ENCODE peak calls at places on chromosomes 11 and 22, in six cellular contexts. One of them, this sample, is unnamed.

GRCh38 chr11:106160494-106160893 is 83.0 kb downstream of the AASDHPPT start:
- DNase-seq in heart right ventricle: no peak
- DNase-seq in lower lobe of right lung: no peak
- DNase-seq in SJSA1: no peak
- DNase-seq in endodermal cell: no peak
- DNase-seq in brain microvascular endothelial cell: no peak
- DNase-seq in this sample: no peak

GRCh38 chr11:117238221-117238620 is 5.8 kb downstream of the RNF214 start:
- DNase-seq in heart right ventricle: no peak
- DNase-seq in lower lobe of right lung: no peak
- DNase-seq in SJSA1: no peak
- DNase-seq in endodermal cell: no peak
- DNase-seq in brain microvascular endothelial cell: no peak
- DNase-seq in this sample: no peak

GRCh38 chr11:14537134-14537599 is 17.0 kb upstream of the PSMA1 start:
- DNase-seq in heart right ventricle: no peak
- DNase-seq in lower lobe of right lung: no peak
- DNase-seq in SJSA1: no peak
- DNase-seq in endodermal cell: peak
- DNase-seq in brain microvascular endothelial cell: peak
- DNase-seq in this sample: no peak

GRCh38 chr11:75639752-75640151 is 29.1 kb downstream of the MAP6 start:
- DNase-seq in heart right ventricle: peak
- DNase-seq in lower lobe of right lung: peak
- DNase-seq in SJSA1: no peak
- DNase-seq in endodermal cell: no peak
- DNase-seq in brain microvascular endothelial cell: peak
- DNase-seq in this sample: no peak

GRCh38 chr11:61377461-61378160 is 14.8 kb upstream of the TMEM216 start:
- DNase-seq in heart right ventricle: no peak
- DNase-seq in lower lobe of right lung: no peak
- DNase-seq in SJSA1: no peak
- DNase-seq in endodermal cell: no peak
- DNase-seq in brain microvascular endothelial cell: peak
- DNase-seq in this sample: no peak

GRCh38 chr11:64232182-64233018 is 2.0 kb upstream of the VEGFB start:
- DNase-seq in heart right ventricle: no peak
- DNase-seq in lower lobe of right lung: no peak
- DNase-seq in SJSA1: no peak
- DNase-seq in endodermal cell: no peak
- DNase-seq in brain microvascular endothelial cell: no peak
- DNase-seq in this sample: no peak

GRCh38 chr11:12248330-12248729 is 129.0 kb upstream of the PARVA start:
- DNase-seq in heart right ventricle: peak
- DNase-seq in lower lobe of right lung: peak
- DNase-seq in SJSA1: no peak
- DNase-seq in endodermal cell: peak
- DNase-seq in brain microvascular endothelial cell: no peak
- DNase-seq in this sample: peak

GRCh38 chr11:19316434-19316833 is 75.7 kb upstream of the E2F8 start:
- DNase-seq in heart right ventricle: peak
- DNase-seq in lower lobe of right lung: no peak
- DNase-seq in SJSA1: no peak
- DNase-seq in endodermal cell: no peak
- DNase-seq in brain microvascular endothelial cell: no peak
- DNase-seq in this sample: no peak

GRCh38 chr11:119092880-119093665 is 8.4 kb downstream of the HMBS start:
- DNase-seq in heart right ventricle: no peak
- DNase-seq in lower lobe of right lung: no peak
- DNase-seq in SJSA1: no peak
- DNase-seq in endodermal cell: no peak
- DNase-seq in brain microvascular endothelial cell: no peak
- DNase-seq in this sample: no peak

GRCh38 chr11:65391007-65391406 is 4.6 kb downstream of the FRMD8 start:
- DNase-seq in heart right ventricle: peak
- DNase-seq in lower lobe of right lung: no peak
- DNase-seq in SJSA1: peak
- DNase-seq in endodermal cell: peak
- DNase-seq in brain microvascular endothelial cell: no peak
- DNase-seq in this sample: no peak

GRCh38 chr11:69381681-69382130 is 87.8 kb downstream of the MYEOV start:
- DNase-seq in heart right ventricle: no peak
- DNase-seq in lower lobe of right lung: no peak
- DNase-seq in SJSA1: no peak
- DNase-seq in endodermal cell: no peak
- DNase-seq in brain microvascular endothelial cell: no peak
- DNase-seq in this sample: no peak

DNA sequence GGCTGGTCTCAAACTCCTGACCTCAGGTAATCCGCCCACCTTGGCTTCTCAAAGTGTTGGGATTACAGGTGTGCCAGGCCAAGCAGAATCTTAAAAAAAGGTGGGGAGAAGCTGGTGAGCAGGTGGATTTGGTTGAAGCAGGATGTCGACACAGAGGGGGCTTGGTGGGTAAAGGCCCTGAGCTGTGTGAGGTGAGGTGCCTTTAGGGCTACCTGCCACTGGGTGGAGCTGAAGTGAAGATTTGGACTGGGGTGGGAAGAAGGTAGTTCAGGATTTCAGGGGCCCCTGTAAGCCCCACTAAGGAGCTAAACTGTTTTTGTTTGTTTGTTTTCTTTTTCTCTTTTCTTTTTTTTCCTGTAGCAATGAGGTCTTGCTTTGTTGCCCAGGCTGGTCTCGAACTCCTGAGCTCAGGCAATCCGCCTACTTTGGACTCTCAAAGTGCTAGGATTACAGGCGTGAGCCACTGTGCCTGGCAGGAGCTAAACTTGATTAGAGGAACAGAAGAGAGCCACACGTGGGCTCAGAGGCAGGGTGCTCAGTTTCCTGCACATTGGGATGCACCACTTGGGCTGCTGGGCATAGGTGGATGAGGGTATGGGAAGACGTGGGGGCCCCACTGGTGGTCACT is 6.0 kb downstream of the P2RX6 start:
- DNase-seq in heart right ventricle: no peak
- DNase-seq in lower lobe of right lung: no peak
- DNase-seq in SJSA1: no peak
- DNase-seq in endodermal cell: peak
- DNase-seq in brain microvascular endothelial cell: no peak
- DNase-seq in this sample: no peak
- H3K27ac ChIP-seq in heart right ventricle: no peak
- H3K27ac ChIP-seq in lower lobe of right lung: no peak
- H3K27ac ChIP-seq in SJSA1: no peak
- H3K27ac ChIP-seq in endodermal cell: no peak
- H3K27ac ChIP-seq in brain microvascular endothelial cell: no peak
- H3K27ac ChIP-seq in this sample: no peak

GRCh38 chr22:46102752-46103151 is 47.6 kb upstream of the PPARA start:
- DNase-seq in heart right ventricle: no peak
- DNase-seq in lower lobe of right lung: no peak
- DNase-seq in SJSA1: no peak
- DNase-seq in endodermal cell: peak
- DNase-seq in brain microvascular endothelial cell: no peak
- DNase-seq in this sample: no peak
- H3K27ac ChIP-seq in heart right ventricle: peak
- H3K27ac ChIP-seq in lower lobe of right lung: peak
- H3K27ac ChIP-seq in SJSA1: no peak
- H3K27ac ChIP-seq in endodermal cell: no peak
- H3K27ac ChIP-seq in brain microvascular endothelial cell: no peak
- H3K27ac ChIP-seq in this sample: peak

GRCh38 chr22:31532060-31532459 is 35.7 kb downstream of the SFI1 start:
- DNase-seq in heart right ventricle: no peak
- DNase-seq in lower lobe of right lung: no peak
- DNase-seq in SJSA1: no peak
- DNase-seq in endodermal cell: peak
- DNase-seq in brain microvascular endothelial cell: no peak
- DNase-seq in this sample: no peak
- H3K27ac ChIP-seq in heart right ventricle: no peak
- H3K27ac ChIP-seq in lower lobe of right lung: no peak
- H3K27ac ChIP-seq in SJSA1: no peak
- H3K27ac ChIP-seq in endodermal cell: no peak
- H3K27ac ChIP-seq in brain microvascular endothelial cell: no peak
- H3K27ac ChIP-seq in this sample: no peak

GRCh38 chr22:29226246-29226981 is 20.7 kb downstream of the EMID1 start:
- DNase-seq in heart right ventricle: no peak
- DNase-seq in lower lobe of right lung: no peak
- DNase-seq in SJSA1: no peak
- DNase-seq in endodermal cell: no peak
- DNase-seq in brain microvascular endothelial cell: no peak
- DNase-seq in this sample: no peak
- H3K27ac ChIP-seq in heart right ventricle: peak
- H3K27ac ChIP-seq in lower lobe of right lung: peak
- H3K27ac ChIP-seq in SJSA1: no peak
- H3K27ac ChIP-seq in endodermal cell: no peak
- H3K27ac ChIP-seq in brain microvascular endothelial cell: no peak
- H3K27ac ChIP-seq in this sample: no peak

DNA sequence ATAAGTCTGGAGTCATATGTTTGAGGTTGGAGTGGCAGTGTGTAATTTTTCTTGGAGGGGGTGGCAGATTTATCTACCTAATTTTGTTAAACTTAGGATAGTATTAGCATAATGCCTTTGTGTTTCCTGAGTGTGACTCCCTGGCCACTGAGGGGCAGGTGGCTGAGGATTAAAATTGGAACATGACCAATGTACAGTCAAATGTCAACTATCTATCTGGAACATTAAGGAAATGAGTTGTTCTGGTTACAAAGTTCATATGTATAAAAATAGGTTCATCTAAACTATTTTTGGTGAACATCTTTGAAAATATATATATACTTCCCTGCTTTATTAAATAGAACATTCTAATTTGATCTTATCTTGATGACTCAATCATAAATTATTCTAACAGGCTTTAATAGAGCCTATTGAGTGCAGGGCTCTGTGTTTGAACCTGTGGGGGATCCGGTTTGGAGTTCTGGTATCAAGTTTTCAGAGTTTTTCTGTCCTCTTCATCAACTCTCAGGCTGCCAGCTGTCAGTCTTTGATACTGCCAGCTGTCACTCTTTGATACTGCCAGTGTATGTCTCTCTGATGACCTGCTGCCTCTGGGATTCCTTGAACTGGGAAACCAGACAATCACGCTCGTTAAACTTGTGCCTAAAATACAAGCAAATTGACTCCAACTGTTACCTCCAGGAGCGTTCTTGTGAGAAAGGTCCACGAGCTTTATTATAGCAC is 309.6 kb downstream of the METTL15 start:
- DNase-seq in heart right ventricle: no peak
- DNase-seq in lower lobe of right lung: no peak
- DNase-seq in SJSA1: no peak
- DNase-seq in endodermal cell: no peak
- DNase-seq in brain microvascular endothelial cell: no peak
- DNase-seq in this sample: no peak
- H3K27ac ChIP-seq in heart right ventricle: no peak
- H3K27ac ChIP-seq in lower lobe of right lung: no peak
- H3K27ac ChIP-seq in SJSA1: no peak
- H3K27ac ChIP-seq in endodermal cell: no peak
- H3K27ac ChIP-seq in brain microvascular endothelial cell: no peak
- H3K27ac ChIP-seq in this sample: no peak

DNA sequence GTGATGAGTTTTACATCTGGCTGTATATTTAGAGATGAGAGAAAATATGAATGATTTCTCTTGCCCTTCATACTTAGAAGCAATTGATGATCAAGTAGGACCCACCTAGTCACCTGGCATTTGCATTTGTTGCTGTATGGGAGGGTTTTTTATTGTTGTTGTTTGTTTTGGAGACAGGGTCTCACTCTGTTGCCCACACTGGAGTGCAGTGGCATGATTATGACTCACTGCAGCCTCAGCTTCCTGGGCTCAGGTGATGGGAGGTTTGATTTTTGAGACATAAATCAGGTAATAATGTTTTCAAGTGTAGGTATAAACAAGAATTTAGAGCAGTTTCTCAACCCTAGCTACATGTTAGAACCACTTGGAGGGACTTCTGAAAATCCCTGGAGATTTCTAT is 62.9 kb downstream of the TNRC6B start:
- DNase-seq in heart right ventricle: no peak
- DNase-seq in lower lobe of right lung: no peak
- DNase-seq in SJSA1: no peak
- DNase-seq in endodermal cell: no peak
- DNase-seq in brain microvascular endothelial cell: no peak
- DNase-seq in this sample: no peak
- H3K27ac ChIP-seq in heart right ventricle: no peak
- H3K27ac ChIP-seq in lower lobe of right lung: no peak
- H3K27ac ChIP-seq in SJSA1: no peak
- H3K27ac ChIP-seq in endodermal cell: no peak
- H3K27ac ChIP-seq in brain microvascular endothelial cell: no peak
- H3K27ac ChIP-seq in this sample: peak

This sample was measured in epithelial cell of prostate.